ENCODE peak calls at places on chromosomes 6 and 20, in five cellular contexts. G is NB4; P is CD8-positive, alpha-beta T cell; V is CD4-positive, alpha-beta T cell; C is AG09319. E is an unnamed sample.

GRCh38 chr20:14178952-14179351 is 158.5 kb downstream of the FLRT3 start:
- DNase-seq in G (no peak), P (no peak), V (no peak), C (no peak), E (no peak)

GRCh38 chr6:150196942-150197745 is 54.3 kb downstream of the PPP1R14C start:
- DNase-seq in G (no peak), P (no peak), V (no peak), C (no peak), E (peak)

GRCh38 chr20:57070296-57070695 is 196.1 kb downstream of the BMP7 start:
- DNase-seq in G (no peak), P (no peak), V (no peak), C (no peak), E (no peak)

GRCh38 chr6:8499540-8499939 is 64.2 kb upstream of the SLC35B3 start:
- DNase-seq in G (peak), P (no peak), V (no peak), C (no peak), E (no peak)

GRCh38 chr6:78605909-78606446 is 261.4 kb upstream of the IRAK1BP1 start:
- DNase-seq in G (no peak), P (no peak), V (no peak), C (no peak), E (no peak)

GRCh38 chr6:42100029-42100901 is 42.2 kb downstream of the C6orf132 start:
- DNase-seq in G (no peak), P (no peak), V (no peak), C (no peak), E (no peak)

GRCh38 chr6:40378071-40378724 is 209.0 kb downstream of the LRFN2 start:
- DNase-seq in G (peak), P (no peak), V (no peak), C (no peak), E (peak)

GRCh38 chr6:80742481-80742880 is 636.0 kb downstream of the BCKDHB start:
- DNase-seq in G (peak), P (no peak), V (no peak), C (no peak), E (no peak)

GRCh38 chr20:53763707-53764415 is 170.2 kb upstream of the ZNF217 start:
- DNase-seq in G (no peak), P (no peak), V (no peak), C (no peak), E (no peak)

GRCh38 chr6:113347420-113347819 is 509.7 kb upstream of the MARCKS start:
- DNase-seq in G (no peak), P (no peak), V (no peak), C (no peak), E (no peak)

GRCh38 chr6:158057213-158057987 is 75.7 kb downstream of the SYNJ2 start:
- DNase-seq in G (peak), P (no peak), V (no peak), C (peak), E (no peak)

DNA sequence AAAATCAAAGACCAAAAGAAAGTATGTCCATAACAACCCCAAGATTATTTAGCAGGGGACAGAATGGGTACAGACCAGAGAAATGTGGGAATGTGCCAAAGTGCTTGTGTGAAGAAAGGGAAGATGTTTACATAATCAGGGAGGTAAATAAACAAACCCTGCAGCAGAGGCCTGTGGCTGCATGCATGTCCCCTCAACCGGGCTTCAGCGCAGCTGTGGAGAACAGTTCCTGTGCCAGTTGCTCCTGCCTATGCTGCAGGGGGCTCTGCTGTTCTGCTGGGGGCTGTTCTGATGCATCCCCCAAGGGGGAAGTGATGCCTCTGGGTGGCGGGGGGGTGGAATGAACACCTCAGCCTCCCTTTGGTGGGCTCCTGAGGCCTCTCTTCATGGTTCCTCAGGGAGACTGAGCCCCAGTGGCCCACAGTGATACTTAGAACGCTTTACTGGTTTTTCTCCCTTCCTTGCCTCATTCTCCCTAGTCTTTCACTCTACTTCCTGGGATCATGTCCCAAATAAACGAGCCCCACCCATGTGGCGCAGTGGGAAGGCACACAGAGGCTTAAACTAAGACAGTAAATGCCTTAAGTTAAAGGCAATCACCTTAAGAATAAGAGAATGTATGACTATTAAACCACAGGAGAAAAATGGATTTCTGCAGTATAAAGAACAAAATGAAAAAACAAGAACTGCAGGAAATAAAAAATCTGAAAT is 23.0 kb downstream of the RAB23 start:
- DNase-seq in G (no peak), P (no peak), V (no peak), C (peak), E (no peak)
- TF ChIP-seq CTCF in G (no peak), P (no peak), V (no peak), C (no peak), E (no peak)

DNA sequence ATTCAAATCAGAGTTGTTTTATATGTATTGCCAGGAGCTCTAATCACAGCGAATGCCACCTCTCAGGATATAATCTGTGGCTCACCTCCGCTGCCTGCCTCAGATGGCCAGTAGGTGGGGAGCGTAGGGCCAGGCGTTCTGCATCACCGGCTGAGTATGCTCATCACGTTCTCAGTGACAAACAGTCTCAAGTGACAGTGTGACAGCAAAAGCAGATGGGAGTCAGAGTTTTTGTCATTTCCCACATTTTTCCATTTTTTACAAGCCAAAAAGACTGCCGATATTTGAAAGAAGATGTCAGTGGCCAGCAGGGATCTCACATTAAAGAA is 208.7 kb downstream of the ALDH8A1 start:
- DNase-seq in G (no peak), P (no peak), V (no peak), C (no peak), E (no peak)
- TF ChIP-seq CTCF in G (no peak), P (no peak), V (no peak), C (no peak), E (no peak)

GRCh38 chr6:15391500-15391899 is 145.6 kb downstream of the JARID2 start:
- DNase-seq in G (no peak), P (no peak), V (no peak), C (no peak), E (no peak)

GRCh38 chr6:15387118-15387517 is 141.2 kb downstream of the JARID2 start:
- DNase-seq in G (no peak), P (no peak), V (no peak), C (no peak), E (no peak)

GRCh38 chr6:15392182-15392581 is 146.3 kb downstream of the JARID2 start:
- DNase-seq in G (no peak), P (no peak), V (no peak), C (no peak), E (no peak)

GRCh38 chr6:15389079-15389758 is 143.3 kb downstream of the JARID2 start:
- DNase-seq in G (no peak), P (no peak), V (no peak), C (no peak), E (no peak)

GRCh38 chr6:15389759-15390723 is 144.2 kb downstream of the JARID2 start:
- DNase-seq in G (peak), P (no peak), V (no peak), C (no peak), E (no peak)
- TF ChIP-seq CTCF in G (peak), P (peak), V (peak), C (peak), E (peak)

GRCh38 chr6:69179681-69180080 is 544.6 kb downstream of the ADGRB3 start:
- DNase-seq in G (peak), P (no peak), V (no peak), C (no peak), E (no peak)
- TF ChIP-seq CTCF in G (peak), P (no peak), V (no peak), C (no peak), E (no peak)

DNA sequence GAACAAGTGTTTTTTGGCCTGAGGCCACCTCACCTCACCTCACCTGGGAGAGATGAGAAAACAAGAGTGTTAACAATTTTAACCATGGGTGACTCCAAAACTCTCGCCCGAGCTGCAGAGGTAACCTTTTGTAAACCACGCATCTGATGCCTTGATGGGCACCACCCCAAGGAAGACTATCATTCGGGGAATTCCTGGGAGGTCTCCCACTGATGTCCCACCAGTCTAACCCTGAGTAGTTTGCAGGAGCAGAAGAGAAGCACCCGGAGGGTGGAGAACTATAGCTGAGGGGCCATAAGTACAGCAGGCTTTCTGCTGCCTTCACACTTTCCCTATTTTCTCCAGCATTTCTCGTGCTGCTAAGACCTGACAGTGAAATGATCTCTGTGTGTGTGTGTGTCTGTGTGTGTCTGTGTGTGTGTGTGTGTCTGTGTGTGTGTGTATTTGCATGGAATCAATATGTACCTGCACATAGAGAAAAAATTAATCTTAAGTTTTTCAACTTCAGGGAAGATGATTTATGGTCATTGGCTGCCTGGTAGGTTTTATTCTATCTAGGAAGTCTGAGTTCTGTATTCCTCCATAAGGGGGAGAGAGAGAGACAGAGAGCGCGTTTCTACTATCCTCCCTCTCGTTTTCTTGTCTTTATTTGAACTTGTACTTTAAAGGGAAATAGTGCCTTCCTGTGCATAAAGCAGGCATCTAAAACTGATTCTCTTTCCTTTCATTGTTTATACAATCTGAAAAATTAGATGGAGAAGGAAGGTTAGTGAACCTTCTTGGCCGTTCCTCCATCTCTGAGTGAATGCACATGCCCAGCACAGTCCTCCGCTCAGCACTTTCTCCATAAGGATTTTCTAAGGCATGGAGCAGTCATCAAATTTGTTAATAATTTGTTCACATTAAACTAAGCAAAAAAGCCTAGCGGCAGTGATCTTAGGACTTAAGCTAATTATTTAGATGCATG is 75.9 kb downstream of the CAP2 start:
- DNase-seq in G (no peak), P (no peak), V (no peak), C (no peak), E (peak)
- TF ChIP-seq CTCF in G (no peak), P (no peak), V (no peak), C (peak), E (peak)

DNA sequence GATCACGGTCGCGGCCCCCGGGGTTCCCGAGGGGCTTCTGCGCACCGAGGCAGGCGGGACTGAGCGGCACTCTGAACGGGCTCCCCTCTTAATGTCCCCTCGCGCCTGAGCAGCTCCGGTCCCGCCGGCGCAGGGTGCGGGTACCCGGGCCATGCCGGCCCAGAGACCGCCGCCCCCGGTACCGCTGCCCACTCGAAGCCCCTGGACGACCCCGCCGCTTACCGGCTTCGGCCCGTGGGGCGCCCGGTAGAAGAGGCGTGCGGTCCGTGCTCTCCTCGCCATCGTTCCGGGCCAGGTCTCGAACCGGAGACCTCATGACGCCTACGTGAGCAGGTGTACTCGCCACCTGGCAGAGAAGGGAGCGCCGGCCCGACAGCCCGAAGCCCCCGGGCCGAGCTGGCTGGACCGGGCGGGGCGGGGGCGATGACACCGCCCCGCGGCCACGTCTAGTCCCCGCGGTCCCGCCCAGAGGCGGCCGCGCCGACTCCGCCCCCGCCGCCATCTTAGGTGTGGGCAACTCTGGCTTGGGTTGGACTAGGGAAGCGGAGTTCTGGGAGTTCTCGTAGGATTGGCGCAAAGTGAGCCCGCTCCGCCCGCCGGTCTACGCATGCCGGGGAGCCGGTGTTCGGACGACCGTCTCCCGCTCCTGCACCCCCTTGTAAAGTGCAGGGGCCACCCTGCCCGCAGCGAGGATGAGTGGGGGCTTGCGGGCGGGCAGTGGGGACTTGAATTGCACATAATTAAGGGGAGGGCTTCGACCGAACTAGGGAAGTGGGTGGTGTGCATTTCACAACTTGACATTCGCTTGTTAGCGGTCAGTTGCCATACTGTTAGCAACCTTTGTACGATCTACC is at the start of gene SLC17A5:
- DNase-seq in G (peak), P (peak), V (peak), C (peak), E (peak)
- TF ChIP-seq CTCF in G (no peak), P (no peak), V (no peak), C (no peak), E (no peak)

GRCh38 chr6:3063733-3064700 is 4.3 kb upstream of the RIPK1 start:
- DNase-seq in G (peak), P (peak), V (peak), C (peak), E (peak)

GRCh38 chr6:3057063-3057462 is 11.2 kb upstream of the RIPK1 start:
- DNase-seq in G (no peak), P (no peak), V (no peak), C (no peak), E (no peak)

GRCh38 chr6:3058957-3059356 is 9.3 kb upstream of the RIPK1 start:
- DNase-seq in G (no peak), P (no peak), V (no peak), C (no peak), E (no peak)

GRCh38 chr6:3061501-3061941 is 6.8 kb upstream of the RIPK1 start:
- DNase-seq in G (no peak), P (no peak), V (no peak), C (no peak), E (no peak)
- TF ChIP-seq CTCF in G (no peak), P (no peak), V (no peak), C (no peak), E (peak)

GRCh38 chr6:31711233-31711632 is 3.9 kb upstream of the LY6G6D start:
- DNase-seq in G (peak), P (no peak), V (no peak), C (no peak), E (no peak)

GRCh38 chr6:31713991-31714684 is 1.0 kb upstream of the LY6G6D start:
- DNase-seq in G (no peak), P (no peak), V (no peak), C (no peak), E (no peak)

GRCh38 chr6:31710490-31711219 is 4.0 kb downstream of the LY6G6F start:
- DNase-seq in G (no peak), P (no peak), V (no peak), C (no peak), E (no peak)

GRCh38 chr6:31713465-31713864 is 1.7 kb upstream of the LY6G6D start:
- DNase-seq in G (no peak), P (no peak), V (no peak), C (no peak), E (no peak)

DNA sequence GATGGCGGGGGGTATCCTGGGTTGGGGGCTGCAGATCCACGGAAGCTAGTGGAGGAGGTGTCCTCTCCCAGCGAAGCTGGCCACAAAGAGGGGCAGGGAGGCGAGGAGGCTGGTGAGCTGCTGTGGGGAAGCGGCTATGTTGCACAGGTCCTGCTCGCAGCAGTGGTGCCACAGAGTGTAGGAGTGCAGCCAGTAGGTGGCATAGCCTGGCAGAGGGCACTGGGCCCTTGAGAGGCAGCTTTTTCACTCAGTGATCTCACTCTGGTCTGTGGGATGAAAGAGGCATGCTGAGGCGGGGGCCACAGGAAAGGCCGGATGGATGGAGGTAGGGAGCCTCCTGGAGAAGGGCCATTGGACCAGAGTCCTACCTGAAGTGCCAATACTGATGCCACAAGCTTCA is 2.9 kb upstream of the LY6G6D start:
- DNase-seq in G (no peak), P (no peak), V (no peak), C (no peak), E (no peak)
- TF ChIP-seq CTCF in G (no peak), P (no peak), V (no peak), C (no peak), E (no peak)